ENCODE peak calls at places on chromosomes 13 and 19, in seven cellular contexts. E, Y, V, N, Q, Z and P are unnamed samples.
A peak's percentile ranks its signal among the peaks of the same experiment; 100 is the strongest.

GRCh38 chr19:14762111-14762510 is 16.2 kb downstream of the ADGRE2 start:
- DNase-seq in E (no peak), Y (no peak), V (no peak), N (no peak), Q (no peak), Z (no peak), P (no peak)

GRCh38 chr13:24261566-24261965 is 47.8 kb upstream of the C1QTNF9 start:
- DNase-seq in E (no peak), Y (no peak), V (no peak), N (no peak), Q (peak; percentile 15), Z (no peak), P (peak; percentile 17)

GRCh38 chr19:5891938-5892771 is 11.4 kb downstream of the NDUFA11 start:
- DNase-seq in E (no peak), Y (peak; percentile 51), V (no peak), N (peak; percentile 53), Q (no peak), Z (peak; percentile 35), P (no peak)

GRCh38 chr13:20525144-20525600 is 485 bp downstream of the CRYL1 start:
- DNase-seq in E (no peak), Y (no peak), V (no peak), N (peak; percentile 39), Q (peak; percentile 88), Z (no peak), P (no peak)

GRCh38 chr13:97114696-97115095 is 107.4 kb upstream of the MBNL2 start:
- DNase-seq in E (no peak), Y (no peak), V (no peak), N (no peak), Q (no peak), Z (no peak), P (no peak)

GRCh38 chr19:30064021-30064699 is 122.1 kb downstream of the URI1 start:
- DNase-seq in E (no peak), Y (no peak), V (no peak), N (no peak), Q (peak; percentile 57), Z (no peak), P (no peak)

GRCh38 chr19:16876904-16877361 is 11.9 kb upstream of the F2RL3 start:
- DNase-seq in E (no peak), Y (peak; percentile 73), V (no peak), N (no peak), Q (no peak), Z (no peak), P (no peak)

GRCh38 chr13:40340368-40341085 is 325.9 kb downstream of the FOXO1 start:
- DNase-seq in E (no peak), Y (peak; percentile 46), V (no peak), N (no peak), Q (no peak), Z (no peak), P (peak; percentile 21)

GRCh38 chr19:51688665-51689571 is 4.2 kb upstream of the SPACA6 start:
- DNase-seq in E (peak; percentile 90), Y (peak; percentile 98), V (no peak), N (peak; percentile 81), Q (peak; percentile 97), Z (peak; percentile 95), P (no peak)

GRCh38 chr19:40605201-40605971 is 4.2 kb downstream of the LTBP4 start:
- DNase-seq in E (peak; percentile 66), Y (peak; percentile 62), V (peak; percentile 66), N (peak; percentile 66), Q (peak; percentile 95), Z (peak; percentile 31), P (peak; percentile 86)

GRCh38 chr13:97141564-97142005 is 80.5 kb upstream of the MBNL2 start:
- DNase-seq in E (peak; percentile 34), Y (peak; percentile 89), V (no peak), N (peak; percentile 17), Q (no peak), Z (peak; percentile 94), P (no peak)

DNA sequence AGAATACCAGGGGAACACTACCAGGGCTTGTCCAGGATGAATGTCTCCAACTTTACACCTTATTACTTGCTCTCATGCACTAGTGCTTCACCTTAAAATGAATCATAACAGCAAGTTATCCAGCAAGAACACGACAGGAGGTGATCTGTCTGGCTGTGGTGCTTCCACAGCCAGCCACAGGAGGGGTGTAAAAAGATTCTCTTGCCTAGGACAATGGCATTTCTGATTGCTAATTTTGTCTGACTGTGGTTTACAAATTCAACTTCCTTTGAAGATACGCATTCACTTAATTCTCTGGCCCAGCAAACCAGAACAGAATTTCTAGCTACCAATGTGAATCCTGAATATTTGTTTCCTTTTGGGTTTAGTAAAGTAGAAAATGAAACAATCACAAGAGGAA is 23.1 kb upstream of the COG3 start:
- DNase-seq in E (no peak), Y (peak; percentile 76), V (no peak), N (no peak), Q (peak; percentile 29), Z (peak; percentile 10), P (no peak)
- TF ChIP-seq CTCF in E (no peak), Y (peak; percentile 64), V (no peak), N (no peak), Q (no peak), Z (no peak), P (no peak)

GRCh38 chr13:44899967-44900366 is 89.3 kb downstream of the NUFIP1 start:
- DNase-seq in E (no peak), Y (no peak), V (no peak), N (no peak), Q (no peak), Z (no peak), P (no peak)
- TF ChIP-seq CTCF in E (no peak), Y (no peak), V (no peak), N (no peak), Q (no peak), Z (no peak), P (no peak)

GRCh38 chr19:58380037-58380735 is 644 bp downstream of the ZNF837 start:
- DNase-seq in E (no peak), Y (no peak), V (no peak), N (no peak), Q (no peak), Z (no peak), P (no peak)
- TF ChIP-seq CTCF in E (no peak), Y (no peak), V (no peak), N (no peak), Q (no peak), Z (no peak), P (no peak)

GRCh38 chr19:43812259-43812658 is 10.0 kb upstream of the LYPD5 start:
- DNase-seq in E (no peak), Y (no peak), V (no peak), N (no peak), Q (no peak), Z (no peak), P (no peak)

GRCh38 chr19:43807651-43808050 is 5.4 kb upstream of the LYPD5 start:
- DNase-seq in E (no peak), Y (no peak), V (no peak), N (no peak), Q (peak; percentile 32), Z (no peak), P (no peak)

GRCh38 chr19:43812689-43813088 is 10.4 kb upstream of the LYPD5 start:
- DNase-seq in E (no peak), Y (no peak), V (no peak), N (no peak), Q (no peak), Z (no peak), P (no peak)

GRCh38 chr19:43811833-43812232 is 9.6 kb upstream of the LYPD5 start:
- DNase-seq in E (no peak), Y (no peak), V (no peak), N (no peak), Q (no peak), Z (no peak), P (no peak)

GRCh38 chr19:43809762-43810696 is 7.8 kb upstream of the LYPD5 start:
- DNase-seq in E (no peak), Y (peak; percentile 85), V (no peak), N (no peak), Q (peak; percentile 2), Z (peak; percentile 74), P (no peak)
- TF ChIP-seq CTCF in E (peak; percentile 54), Y (peak; percentile 62), V (peak; percentile 67), N (peak; percentile 33), Q (no peak), Z (peak; percentile 73), P (peak; percentile 70)

GRCh38 chr19:50537306-50537685 is 23.6 kb upstream of the ASPDH start:
- DNase-seq in E (no peak), Y (no peak), V (no peak), N (no peak), Q (no peak), Z (no peak), P (no peak)

GRCh38 chr19:50534478-50534877 is 20.8 kb upstream of the ASPDH start:
- DNase-seq in E (no peak), Y (no peak), V (no peak), N (no peak), Q (no peak), Z (no peak), P (no peak)

GRCh38 chr19:50535672-50536071 is 22.0 kb upstream of the ASPDH start:
- DNase-seq in E (no peak), Y (no peak), V (no peak), N (no peak), Q (no peak), Z (no peak), P (no peak)

GRCh38 chr19:50536662-50537305 is 23.1 kb upstream of the ASPDH start:
- DNase-seq in E (no peak), Y (no peak), V (no peak), N (no peak), Q (no peak), Z (no peak), P (no peak)

GRCh38 chr19:50537769-50538230 is 24.1 kb upstream of the ASPDH start:
- DNase-seq in E (peak; percentile 47), Y (peak; percentile 80), V (peak; percentile 54), N (peak; percentile 98), Q (no peak), Z (peak; percentile 71), P (peak; percentile 71)
- TF ChIP-seq CTCF in E (peak; percentile 66), Y (peak; percentile 82), V (peak; percentile 76), N (peak; percentile 88), Q (no peak), Z (peak; percentile 88), P (peak; percentile 62)

GRCh38 chr19:13095934-13096890 is 6.4 kb downstream of the LYL1 start:
- DNase-seq in E (no peak), Y (no peak), V (no peak), N (peak; percentile 75), Q (no peak), Z (no peak), P (no peak)
- TF ChIP-seq CTCF in E (peak; percentile 22), Y (no peak), V (no peak), N (no peak), Q (no peak), Z (no peak), P (no peak)

DNA sequence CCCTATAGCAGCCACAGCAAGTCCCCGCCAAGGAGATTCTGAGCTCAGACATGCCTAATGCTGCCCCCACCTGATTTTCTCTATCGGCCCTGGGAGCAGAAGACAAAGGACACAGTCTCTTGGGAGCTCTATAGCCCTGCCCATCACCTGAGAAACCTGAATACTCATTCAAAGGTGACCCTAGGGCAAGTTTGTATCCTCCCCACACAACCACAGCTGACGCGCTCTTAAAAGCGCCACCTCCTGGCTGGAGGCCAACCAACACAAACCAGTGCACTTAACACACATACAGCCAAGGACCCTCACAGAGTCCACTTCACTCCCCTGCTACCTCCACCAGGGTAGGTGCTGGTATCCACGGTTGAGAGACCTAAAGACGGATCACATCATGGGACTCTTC is 8.8 kb upstream of the IGFL4 start:
- DNase-seq in E (no peak), Y (no peak), V (no peak), N (peak; percentile 79), Q (no peak), Z (no peak), P (no peak)
- TF ChIP-seq CTCF in E (no peak), Y (no peak), V (no peak), N (peak; percentile 37), Q (no peak), Z (no peak), P (no peak)